ENCODE peak calls at places on chromosome 15, in nine cellular contexts. D is neuronal stem cell, C is fibroblast of lung, H is astrocyte, E is IMR-90, T is GM23248, R is K562, U is mesenchymal stem cell, J is endodermal cell. F is an unnamed sample.

GRCh38 chr15:92048739-92049138 is 195.2 kb downstream of the SLCO3A1 start:
- DNase-seq in D (no peak), C (no peak), H (no peak), E (no peak), T (no peak), R (no peak), U (no peak), J (no peak), F (no peak)

GRCh38 chr15:38690737-38691332 is 126.2 kb upstream of the RASGRP1 start:
- DNase-seq in D (peak; percentile 85), C (peak; percentile 77), H (peak; percentile 24), E (peak; percentile 75), T (peak; percentile 78), R (peak; percentile 64), U (peak; percentile 76), J (peak; percentile 91), F (peak; percentile 76)

GRCh38 chr15:57500256-57500655 is 91.4 kb upstream of the MYZAP start:
- DNase-seq in D (no peak), C (no peak), H (no peak), E (no peak), T (no peak), R (no peak), U (no peak), J (peak; percentile 44), F (no peak)

GRCh38 chr15:47184405-47185221 is 532.7 kb upstream of the SEMA6D start:
- DNase-seq in D (peak; percentile 41), C (peak; percentile 39), H (peak; percentile 14), E (peak; percentile 14), T (peak; percentile 30), R (no peak), U (peak; percentile 27), J (peak; percentile 85), F (no peak)

GRCh38 chr15:82681371-82681770 is 28.3 kb downstream of the AP3B2 start:
- DNase-seq in D (no peak), C (no peak), H (no peak), E (no peak), T (no peak), R (no peak), U (no peak), J (peak; percentile 53), F (no peak)

GRCh38 chr15:74833376-74834107 is 7.1 kb downstream of the CPLX3 start:
- DNase-seq in D (no peak), C (no peak), H (no peak), E (no peak), T (no peak), R (no peak), U (no peak), J (no peak), F (no peak)

GRCh38 chr15:84961114-84961452 is 20.6 kb upstream of the PDE8A start:
- DNase-seq in D (no peak), C (peak; percentile 68), H (peak; percentile 89), E (peak; percentile 91), T (peak; percentile 42), R (peak; percentile 55), U (peak; percentile 66), J (no peak), F (no peak)

GRCh38 chr15:92747047-92747446 is 91.5 kb upstream of the FAM174B start:
- DNase-seq in D (no peak), C (no peak), H (no peak), E (no peak), T (no peak), R (peak; percentile 11), U (no peak), J (peak; percentile 50), F (no peak)

GRCh38 chr15:58632789-58633188 is 116.7 kb downstream of the ADAM10 start:
- DNase-seq in D (no peak), C (peak; percentile 52), H (peak; percentile 51), E (peak; percentile 46), T (no peak), R (no peak), U (peak; percentile 23), J (no peak), F (no peak)

GRCh38 chr15:83185561-83185960 is 22.1 kb downstream of the HDGFL3 start:
- DNase-seq in D (no peak), C (no peak), H (no peak), E (no peak), T (no peak), R (no peak), U (no peak), J (no peak), F (no peak)

GRCh38 chr15:30990451-30991300 is 752 bp downstream of the MTMR10 start:
- DNase-seq in D (no peak), C (peak; percentile 10), H (peak; percentile 31), E (peak; percentile 22), T (peak; percentile 71), R (no peak), U (peak; percentile 63), J (no peak), F (no peak)

GRCh38 chr15:43934480-43934879 is 107.7 kb downstream of the WDR76 start:
- DNase-seq in D (no peak), C (no peak), H (no peak), E (peak; percentile 52), T (peak; percentile 65), R (no peak), U (no peak), J (no peak), F (no peak)

GRCh38 chr15:57203906-57204305 is 172.4 kb upstream of the CGNL1 start:
- DNase-seq in D (no peak), C (no peak), H (no peak), E (no peak), T (no peak), R (no peak), U (no peak), J (no peak), F (no peak)

GRCh38 chr15:34437687-34438086 is at the start of gene GOLGA8A:
- DNase-seq in D (peak; percentile 39), C (peak; percentile 80), H (peak; percentile 51), E (peak; percentile 51), T (peak; percentile 85), R (peak; percentile 86), U (peak; percentile 57), J (peak; percentile 86), F (no peak)

GRCh38 chr15:101697488-101697887 is 26.8 kb downstream of the TARS3 start:
- DNase-seq in D (no peak), C (no peak), H (no peak), E (no peak), T (no peak), R (no peak), U (no peak), J (no peak), F (no peak)

GRCh38 chr15:98878172-98878571 is 129.4 kb downstream of the PGPEP1L start:
- DNase-seq in D (no peak), C (peak; percentile 52), H (peak; percentile 76), E (peak; percentile 79), T (peak; percentile 78), R (no peak), U (peak; percentile 81), J (no peak), F (no peak)

GRCh38 chr15:25509697-25510096 is 70.9 kb upstream of the UBE3A start:
- DNase-seq in D (no peak), C (no peak), H (no peak), E (no peak), T (no peak), R (no peak), U (no peak), J (no peak), F (no peak)

GRCh38 chr15:64651573-64652260 is 123.7 kb downstream of the RBPMS2 start:
- DNase-seq in D (no peak), C (no peak), H (no peak), E (peak; percentile 33), T (no peak), R (no peak), U (peak; percentile 51), J (peak; percentile 58), F (no peak)

GRCh38 chr15:93861413-93861812 is 369.9 kb upstream of the MCTP2 start:
- DNase-seq in D (no peak), C (no peak), H (peak; percentile 0), E (no peak), T (peak; percentile 51), R (no peak), U (no peak), J (no peak), F (no peak)

DNA sequence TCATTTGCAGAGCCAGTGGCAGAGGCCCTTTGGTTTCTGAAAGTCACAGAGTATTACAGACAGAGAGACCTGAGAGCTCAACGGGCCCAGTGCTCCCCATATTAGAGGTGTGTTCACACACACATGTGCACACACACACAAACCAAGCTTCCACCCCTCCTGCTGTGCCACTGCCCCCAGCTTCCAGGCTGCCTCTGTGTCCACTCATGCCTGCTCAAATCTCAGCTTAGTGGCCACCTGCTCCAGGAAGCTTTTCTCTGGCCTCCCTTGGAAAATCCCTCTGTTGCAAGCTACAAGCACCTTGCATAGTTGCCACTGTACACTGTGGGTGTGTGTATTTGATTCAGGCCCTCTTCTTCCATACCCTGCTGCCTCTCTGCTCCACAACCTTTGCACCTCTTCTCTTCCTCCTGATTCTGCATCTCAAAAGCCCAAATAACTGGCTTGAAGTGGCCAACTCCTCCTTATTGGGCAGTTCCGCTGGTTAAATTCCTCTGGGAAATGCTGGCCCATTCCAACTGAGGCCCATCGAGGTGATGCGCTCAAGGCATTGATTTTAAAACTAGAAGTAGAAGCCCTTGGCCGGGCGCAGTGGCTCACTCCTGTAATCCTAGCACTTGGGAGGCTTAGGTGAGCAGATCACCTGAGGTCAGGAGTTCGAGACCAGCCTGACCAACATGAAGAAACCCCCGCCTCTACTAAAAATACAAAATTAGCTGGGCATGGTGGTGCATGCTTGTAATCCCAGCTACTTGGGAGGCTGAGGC is 23.0 kb downstream of the MESD start:
- DNase-seq in D (no peak), C (no peak), H (no peak), E (no peak), T (no peak), R (no peak), U (no peak), J (peak; percentile 29), F (no peak)
- H3K9ac ChIP-seq in D (no peak overlapping the region), C (no peak overlapping the region), H (no peak overlapping the region), E (no peak overlapping the region), T (no peak overlapping the region), R (no peak overlapping the region), U (no peak overlapping the region), J (no peak overlapping the region), F (no peak overlapping the region)

DNA sequence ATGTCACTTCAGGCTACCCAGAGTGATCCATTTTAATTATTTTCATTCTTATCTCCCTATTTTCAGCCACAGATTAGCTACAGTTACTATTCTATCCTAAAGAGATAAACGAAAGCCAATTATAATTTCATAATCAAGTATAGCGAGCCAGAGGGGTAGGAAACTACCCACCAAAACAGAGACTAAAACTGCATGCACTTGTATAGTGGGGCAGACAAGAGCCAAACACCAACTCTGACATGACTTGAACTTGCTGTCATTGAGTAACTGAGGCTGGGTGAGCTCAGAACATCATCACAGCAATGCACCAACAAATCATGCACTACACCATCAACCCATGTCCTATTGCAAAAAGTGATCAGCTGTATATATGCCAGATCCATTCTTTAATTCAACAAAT is 64.8 kb downstream of the FBN1 start:
- DNase-seq in D (no peak), C (no peak), H (no peak), E (no peak), T (no peak), R (no peak), U (no peak), J (no peak), F (no peak)
- H3K4me3 ChIP-seq in D (no peak overlapping the region), C (no peak overlapping the region), H (no peak overlapping the region), E (no peak overlapping the region), T (no peak overlapping the region), R (no peak overlapping the region), U (no peak overlapping the region), J (no peak overlapping the region), F (no peak overlapping the region)

GRCh38 chr15:20368974-20369373 is 172.6 kb downstream of the GOLGA6L6 start:
- DNase-seq in D (no peak), C (no peak), H (no peak), E (no peak), T (no peak), R (no peak), U (no peak), J (no peak), F (no peak)
- H3K9me3 ChIP-seq in D (no peaks in the 10 kb centered on the region), C (peaks cover 3% of the 10 kb centered on the region), H (peaks cover 3% of the 10 kb centered on the region), E (peaks cover 14% of the 10 kb centered on the region), T (no peaks in the 10 kb centered on the region), R (no peaks in the 10 kb centered on the region), U (no peaks in the 10 kb centered on the region), J (peaks cover 87% of the 10 kb centered on the region), F (no peaks in the 10 kb centered on the region)

GRCh38 chr15:45885801-45886200 is 251.0 kb downstream of the SQOR start:
- DNase-seq in D (no peak), C (no peak), H (no peak), E (no peak), T (no peak), R (no peak), U (no peak), J (no peak), F (no peak)
- H3K9ac ChIP-seq in D (no peak overlapping the region), C (no peak overlapping the region), H (no peak overlapping the region), E (no peak overlapping the region), T (no peak overlapping the region), R (no peak overlapping the region), U (no peak overlapping the region), J (no peak overlapping the region), F (no peak overlapping the region)

F was measured in colonic mucosa.